ENCODE peak calls at places on chromosomes 1 and 21, in four cellular contexts. X, Y, O and A are unnamed samples.

GRCh38 chr1:88936223-88936523 is 44.8 kb upstream of the GTF2B start:
- DNase-seq in X (no peak), Y (no peak), O (no peak), A (no peak)

GRCh38 chr1:22044690-22045420 is 7.7 kb upstream of the CDC42 start:
- DNase-seq in X (no peak), Y (no peak), O (no peak), A (no peak)

GRCh38 chr1:56309065-56309464 is 270.3 kb downstream of the PLPP3 start:
- DNase-seq in X (no peak), Y (no peak), O (no peak), A (no peak)

GRCh38 chr1:180898441-180899219 is 14.1 kb upstream of the KIAA1614 start:
- DNase-seq in X (no peak), Y (no peak), O (no peak), A (no peak)

GRCh38 chr1:29324771-29325351 is 88.5 kb downstream of the PTPRU start:
- DNase-seq in X (no peak), Y (peak), O (no peak), A (peak)

GRCh38 chr1:227887697-227888403 is 59.9 kb downstream of the WNT9A start:
- DNase-seq in X (no peak), Y (no peak), O (no peak), A (peak)

GRCh38 chr1:204359474-204360255 is at the start of gene PLEKHA6:
- DNase-seq in X (no peak), Y (peak), O (no peak), A (no peak)

GRCh38 chr1:180311011-180311730 is 81.1 kb downstream of the LHX4 start:
- DNase-seq in X (no peak), Y (no peak), O (no peak), A (no peak)

GRCh38 chr1:225467193-225468020 is 39.6 kb upstream of the LBR start:
- DNase-seq in X (no peak), Y (no peak), O (peak), A (no peak)

GRCh38 chr1:244347942-244348341 is 103.8 kb downstream of the ADSS2 start:
- DNase-seq in X (no peak), Y (no peak), O (no peak), A (no peak)

GRCh38 chr1:115158181-115158580 is 68.9 kb upstream of the TSPAN2 start:
- DNase-seq in X (no peak), Y (no peak), O (no peak), A (no peak)

GRCh38 chr1:157119448-157119847 is 18.7 kb downstream of the ETV3 start:
- DNase-seq in X (no peak), Y (no peak), O (no peak), A (no peak)

GRCh38 chr1:240194120-240194519 is 102.4 kb downstream of the FMN2 start:
- DNase-seq in X (no peak), Y (no peak), O (no peak), A (no peak)

GRCh38 chr21:36707763-36708511 is 9.0 kb downstream of the SIM2 start:
- DNase-seq in X (no peak), Y (no peak), O (no peak), A (no peak)

GRCh38 chr21:36709868-36710728 is 11.2 kb downstream of the SIM2 start:
- DNase-seq in X (no peak), Y (no peak), O (no peak), A (peak)

GRCh38 chr21:36709030-36709867 is 10.3 kb downstream of the SIM2 start:
- DNase-seq in X (no peak), Y (no peak), O (no peak), A (peak)

GRCh38 chr21:36708512-36709029 is 9.7 kb downstream of the SIM2 start:
- DNase-seq in X (no peak), Y (no peak), O (no peak), A (no peak)

GRCh38 chr21:36710729-36711048 is 11.8 kb downstream of the SIM2 start:
- DNase-seq in X (no peak), Y (peak), O (no peak), A (no peak)
- TF ChIP-seq MAX in X (no peak), Y (no peak), O (no peak), A (no peak)

GRCh38 chr1:234973426-234974250 is 155.0 kb downstream of the TOMM20 start:
- DNase-seq in X (no peak), Y (no peak), O (no peak), A (no peak)
- TF ChIP-seq NR2C2 in X (no peak), Y (no peak), O (no peak), A (no peak)

GRCh38 chr1:200224315-200224714 is 185.5 kb downstream of the ZNF281 start:
- DNase-seq in X (no peak), Y (no peak), O (no peak), A (no peak)
- TF ChIP-seq MAX in X (no peak), Y (no peak), O (no peak), A (no peak)

GRCh38 chr1:205849619-205850355 is at the start of gene PM20D1:
- DNase-seq in X (no peak), Y (peak), O (no peak), A (peak)
- TF ChIP-seq NR2C2 in X (no peak), Y (no peak), O (no peak), A (no peak)

GRCh38 chr1:86356247-86356646 is 39.9 kb downstream of the ODF2L start:
- DNase-seq in X (no peak), Y (no peak), O (no peak), A (no peak)
- TF ChIP-seq MAX in X (no peak), Y (no peak), O (no peak), A (no peak)

DNA sequence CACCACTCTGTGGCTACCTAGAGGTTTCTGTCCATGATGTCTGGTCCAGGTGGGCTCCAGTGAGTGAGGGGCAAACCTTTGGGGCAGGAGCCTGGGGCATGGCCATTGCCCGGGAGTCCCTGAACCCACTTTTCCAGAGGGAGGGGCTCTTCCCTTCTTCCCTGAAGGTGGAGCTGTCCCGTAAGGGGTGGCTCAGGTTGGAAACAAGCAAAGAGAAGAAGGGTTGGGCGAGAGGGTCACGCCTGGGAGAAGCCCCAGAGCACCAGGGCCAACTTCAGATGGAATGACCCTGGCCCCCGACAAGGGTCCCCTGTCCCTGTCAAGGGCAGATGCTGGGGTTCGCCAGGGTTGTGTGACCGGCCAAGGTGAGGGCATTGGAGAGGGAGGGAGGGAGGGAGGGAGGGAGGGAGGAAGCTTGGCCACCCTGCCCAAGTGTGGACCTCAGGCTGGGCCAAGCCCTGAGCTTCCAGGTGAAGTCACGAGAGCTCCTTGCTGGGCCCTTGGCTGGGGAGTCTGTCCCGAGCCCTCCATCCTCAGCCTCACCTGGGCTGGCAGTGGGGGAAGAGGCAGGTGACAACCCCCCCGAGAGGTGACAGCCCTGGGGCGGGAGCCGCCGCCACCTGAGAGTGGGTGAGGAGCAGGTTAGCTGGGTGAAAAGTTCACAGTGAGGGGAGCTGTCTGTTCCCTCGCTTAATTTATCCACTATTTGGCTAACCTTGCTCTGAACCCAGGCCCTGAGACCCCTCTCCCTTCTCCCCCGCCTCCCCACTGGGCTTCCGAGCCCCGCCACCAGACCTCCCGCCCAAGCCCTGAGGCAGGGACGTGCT is 69.5 kb downstream of the DHRS3 start:
- DNase-seq in X (no peak), Y (no peak), O (no peak), A (peak)
- TF ChIP-seq NR2C2 in X (no peak), Y (no peak), O (no peak), A (no peak)

DNA sequence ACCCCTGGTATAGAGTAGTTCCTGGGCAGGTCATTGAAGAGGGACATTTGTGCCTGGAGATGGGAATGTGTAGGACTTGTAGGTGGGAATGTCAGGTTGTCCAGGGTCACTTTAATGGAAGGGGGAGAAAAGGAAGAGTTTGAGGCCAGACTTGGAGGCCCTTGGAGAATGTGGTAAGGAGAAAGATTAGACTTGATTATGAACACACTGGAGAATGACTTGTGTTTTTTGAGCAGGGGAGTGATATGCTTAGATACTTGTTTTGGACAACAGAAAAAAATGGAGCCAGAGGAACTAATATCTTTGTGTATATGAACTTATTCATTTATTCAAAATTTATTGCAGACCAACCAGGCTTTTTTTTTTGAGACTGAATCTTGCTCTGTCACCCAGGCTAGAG is 17.9 kb downstream of the ELAPOR1 start:
- DNase-seq in X (no peak), Y (no peak), O (no peak), A (no peak)
- TF ChIP-seq MAX in X (no peak), Y (no peak), O (no peak), A (no peak)

DNA sequence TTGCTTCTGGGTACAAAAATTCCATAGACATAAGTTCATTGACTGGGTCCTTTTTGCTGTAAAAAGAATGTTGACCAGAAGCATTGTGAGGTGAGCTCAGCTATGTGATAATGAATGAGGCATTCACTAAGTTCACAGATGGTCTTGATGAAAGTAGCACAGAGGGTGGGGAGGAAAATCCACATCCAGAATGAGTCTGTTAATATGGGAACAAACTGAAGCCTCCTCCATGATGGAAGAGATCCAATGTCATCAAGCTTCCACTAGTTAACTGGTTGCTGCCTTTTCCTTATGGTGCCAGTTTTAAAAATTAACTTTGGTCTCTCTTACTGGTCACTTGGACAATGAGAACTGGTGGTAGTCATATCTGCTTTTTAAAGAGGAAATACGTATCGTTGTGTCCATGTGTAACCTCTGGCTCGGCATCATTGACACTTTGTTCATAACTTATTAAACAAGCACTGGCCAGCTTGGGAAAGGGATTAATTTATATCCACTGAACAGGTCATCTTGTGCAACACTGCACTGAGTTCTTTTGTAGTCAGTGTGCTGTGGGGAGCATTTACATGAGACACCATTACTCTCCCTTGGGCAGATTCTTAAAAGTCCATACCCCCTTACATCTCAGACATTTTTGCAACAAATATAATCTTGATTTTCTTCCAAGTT is 88.6 kb downstream of the ADAMTS1 start:
- DNase-seq in X (no peak), Y (no peak), O (no peak), A (no peak)
- TF ChIP-seq NR2C2 in X (no peak), Y (no peak), O (no peak), A (no peak)

GRCh38 chr1:232201024-232201423 is 428.9 kb downstream of the SIPA1L2 start:
- DNase-seq in X (no peak), Y (no peak), O (no peak), A (no peak)
- TF ChIP-seq MAX in X (no peak), Y (no peak), O (no peak), A (no peak)

GRCh38 chr1:210269981-210270380 is 37.4 kb downstream of the SERTAD4 start:
- DNase-seq in X (no peak), Y (no peak), O (no peak), A (no peak)

GRCh38 chr1:210272666-210273065 is 40.1 kb downstream of the SERTAD4 start:
- DNase-seq in X (no peak), Y (no peak), O (no peak), A (peak)
- TF ChIP-seq NR2C2 in X (no peak), Y (no peak), O (no peak), A (no peak)